ENCODE peak calls at places on chromosomes 16 and 17, in five cellular contexts. D is HCT116, B is neural progenitor cell, N is GM23338, T is PC-3. L is an unnamed sample.

GRCh38 chr17:77944390-77945222 is 13.9 kb upstream of the TNRC6C start:
- DNase-seq in B (no peak), D (no peak), T (no peak), N (no peak), L (no peak)

GRCh38 chr16:56354746-56355145 is 70.6 kb downstream of the AMFR start:
- DNase-seq in B (no peak), N (no peak), D (no peak), T (no peak), L (no peak)

GRCh38 chr17:40557531-40558299 is 7.6 kb downstream of the CCR7 start:
- DNase-seq in N (no peak), D (no peak), T (no peak), B (no peak), L (no peak)

GRCh38 chr16:69709456-69710084 is 16.8 kb downstream of the NQO1 start:
- DNase-seq in N (peak), D (peak), B (peak), T (peak), L (peak)

GRCh38 chr17:28849281-28849680 is 5.5 kb upstream of the ERAL1 start:
- DNase-seq in T (no peak), B (no peak), D (no peak), N (peak), L (no peak)

GRCh38 chr16:73027655-73028220 is 20.2 kb downstream of the ZFHX3 start:
- DNase-seq in D (no peak), T (no peak), N (no peak), B (no peak), L (no peak)

GRCh38 chr17:82795615-82796014 is 43.8 kb downstream of the TBCD start:
- DNase-seq in T (no peak), D (no peak), N (no peak), B (no peak), L (no peak)

GRCh38 chr16:77383606-77384187 is 51.1 kb downstream of the ADAMTS18 start:
- DNase-seq in D (no peak), T (no peak), N (no peak), B (no peak), L (no peak)

GRCh38 chr16:20906225-20906870 is 5.8 kb downstream of the LYRM1 start:
- DNase-seq in D (no peak), B (no peak), N (no peak), T (peak), L (no peak)

GRCh38 chr17:50636804-50637195 is 2.1 kb downstream of the ABCC3 start:
- DNase-seq in B (no peak), D (no peak), T (no peak), N (no peak), L (no peak)

GRCh38 chr16:1199342-1200013 is 25.6 kb downstream of the TPSG1 start:
- DNase-seq in B (no peak), N (no peak), D (no peak), T (no peak), L (no peak)

GRCh38 chr17:45440161-45440859 is 7.6 kb upstream of the ARHGAP27 start:
- DNase-seq in D (no peak), T (peak), B (no peak), N (peak), L (peak)

GRCh38 chr17:8091033-8091687 is 3.6 kb upstream of the ALOX12B start:
- DNase-seq in T (no peak), D (no peak), B (no peak), N (no peak), L (no peak)

GRCh38 chr16:80004113-80004512 is 403.6 kb upstream of the MAF start:
- DNase-seq in N (no peak), T (no peak), B (no peak), D (no peak), L (no peak)

GRCh38 chr16:5056347-5056746 is 9.4 kb downstream of the C16orf89 start:
- DNase-seq in D (peak), B (peak), T (peak), N (peak), L (peak)

GRCh38 chr17:40190197-40191021 is 13.1 kb downstream of the RAPGEFL1 start:
- DNase-seq in N (peak), B (peak), D (no peak), T (peak), L (peak)

GRCh38 chr17:63986842-63987615 is 11.1 kb upstream of the PRR29 start:
- DNase-seq in B (no peak), D (no peak), T (no peak), N (no peak), L (no peak)

GRCh38 chr17:63988741-63989621 is 9.2 kb upstream of the PRR29 start:
- DNase-seq in D (no peak), T (no peak), B (peak), N (peak), L (no peak)

GRCh38 chr17:63987616-63988478 is 10.3 kb upstream of the PRR29 start:
- DNase-seq in N (no peak), B (no peak), T (no peak), D (no peak), L (no peak)

GRCh38 chr17:63991611-63992010 is 6.5 kb upstream of the PRR29 start:
- DNase-seq in N (no peak), D (no peak), B (peak), T (no peak), L (no peak)

GRCh38 chr17:63989622-63990345 is 8.4 kb upstream of the PRR29 start:
- DNase-seq in N (no peak), B (peak), T (no peak), D (no peak), L (no peak)
- TF ChIP-seq EZH2 in N (no peak), B (no peak), T (no peak), D (no peak), L (no peak)

GRCh38 chr17:48025040-48025903 is 12.3 kb downstream of the COPZ2 start:
- DNase-seq in B (peak), D (peak), T (peak), N (peak), L (peak)

GRCh38 chr17:48025904-48026502 is 11.6 kb downstream of the COPZ2 start:
- DNase-seq in B (no peak), T (peak), D (no peak), N (peak), L (no peak)

GRCh38 chr17:48023408-48024148 is 14.0 kb downstream of the COPZ2 start:
- DNase-seq in B (peak), D (peak), N (peak), T (peak), L (peak)

GRCh38 chr17:48022906-48023305 is 14.7 kb downstream of the COPZ2 start:
- DNase-seq in B (no peak), N (no peak), T (peak), D (no peak), L (no peak)

GRCh38 chr17:48024149-48025039 is 13.2 kb downstream of the COPZ2 start:
- DNase-seq in N (peak), D (peak), T (peak), B (peak), L (peak)
- TF ChIP-seq EZH2phosphoT487 in N (no peak), D (no peak), T (no peak), B (peak), L (no peak)

GRCh38 chr17:46851029-46851741 is at the start of gene WNT9B:
- DNase-seq in B (peak), D (no peak), N (peak), T (no peak), L (no peak)
- TF ChIP-seq EZH2 in B (no peak), D (no peak), N (no peak), T (no peak), L (no peak)

GRCh38 chr16:30747331-30747730 is 894 bp upstream of the PHKG2 start:
- DNase-seq in B (no peak), N (no peak), D (no peak), T (peak), L (peak)

GRCh38 chr16:30746638-30747160 is 1.5 kb upstream of the PHKG2 start:
- DNase-seq in N (no peak), D (no peak), B (no peak), T (no peak), L (no peak)

GRCh38 chr16:30747799-30748633 is at the start of gene PHKG2:
- DNase-seq in N (peak), D (peak), T (peak), B (peak), L (peak)

GRCh38 chr16:30750876-30751465 is 2.7 kb downstream of the PHKG2 start:
- DNase-seq in D (no peak), N (no peak), T (no peak), B (no peak), L (no peak)

DNA sequence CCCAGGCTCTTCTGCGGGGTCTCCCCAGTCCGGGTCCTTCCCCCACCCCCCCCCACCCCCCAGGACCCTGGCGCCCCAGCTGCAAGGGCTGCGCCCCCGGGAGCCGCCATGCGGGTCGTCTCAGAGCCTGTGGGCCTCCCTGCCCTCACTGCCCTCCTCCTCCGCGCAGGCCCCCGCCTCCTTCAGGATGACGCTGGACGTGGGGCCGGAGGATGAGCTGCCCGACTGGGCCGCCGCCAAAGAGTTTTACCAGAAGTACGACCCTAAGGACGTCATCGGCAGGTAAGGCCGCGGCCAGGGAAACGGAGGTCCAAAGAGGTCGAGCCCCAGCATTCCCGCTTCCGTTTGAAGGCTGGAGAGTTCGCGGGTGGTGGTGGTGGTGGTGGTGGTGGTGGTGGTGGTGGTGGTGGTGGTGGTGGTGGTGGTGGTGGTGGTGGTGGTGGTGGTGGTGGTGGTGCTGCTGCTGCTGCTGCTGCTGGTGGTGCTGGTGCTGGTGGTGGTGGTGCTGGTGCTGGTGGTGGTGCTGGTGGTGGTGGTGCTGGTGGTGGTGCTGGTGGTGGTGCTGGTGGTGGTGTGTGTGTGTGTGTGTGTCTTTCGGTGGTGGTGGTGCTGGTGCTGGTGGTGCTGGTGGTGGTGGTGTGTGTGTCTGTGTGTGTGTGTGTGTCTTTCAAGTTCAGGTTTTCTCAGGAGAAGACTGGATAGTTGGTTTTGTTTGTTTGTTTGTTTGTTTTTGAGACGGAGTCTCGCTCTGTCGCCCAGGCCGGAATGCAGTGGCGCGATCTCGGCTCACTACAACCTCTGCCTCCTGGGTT is 615 bp downstream of the PHKG2 start:
- DNase-seq in D (no peak), T (peak), N (peak), B (peak), L (peak)
- TF ChIP-seq EZH2phosphoT487 in D (no peak), T (no peak), N (no peak), B (no peak), L (no peak)

DNA sequence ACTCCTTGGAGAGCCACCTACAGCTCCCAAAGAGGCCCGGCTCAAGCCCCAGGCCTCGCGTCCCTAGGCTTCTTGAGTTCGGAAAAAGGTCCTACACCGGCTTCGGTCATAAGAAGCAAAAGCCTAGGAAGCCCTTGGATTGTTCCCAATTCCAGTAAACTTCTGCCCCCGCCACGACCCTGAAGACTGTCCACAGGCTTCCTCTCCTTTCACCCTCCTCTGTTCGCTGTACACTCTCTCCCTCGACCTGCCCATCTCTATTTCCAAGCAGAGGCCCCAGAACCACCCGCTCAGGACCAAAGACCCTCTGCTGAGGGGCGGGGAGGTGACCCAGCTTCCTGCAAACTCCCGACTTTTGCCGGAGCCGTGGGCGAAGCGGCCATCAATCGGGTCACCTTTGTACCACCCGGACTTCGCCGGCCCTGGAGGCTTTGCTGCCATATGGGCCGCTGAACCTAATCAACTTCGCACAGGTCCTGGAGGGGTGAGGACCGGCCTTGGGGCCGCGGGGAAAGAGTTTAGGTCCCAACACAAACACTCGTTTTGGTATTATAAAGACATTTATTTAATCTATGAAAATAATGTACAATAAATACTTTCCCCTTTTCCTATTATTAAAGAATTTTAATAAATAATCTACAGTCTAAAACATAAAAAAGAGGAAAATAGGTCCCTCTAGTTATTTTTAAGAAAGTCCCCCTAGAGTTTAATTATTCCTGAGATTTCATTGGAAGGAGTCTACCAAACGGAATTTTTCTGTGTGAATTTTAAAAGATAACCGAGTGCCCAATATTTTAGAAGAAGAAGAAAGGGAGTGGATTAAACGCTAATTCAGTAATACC is 2.6 kb downstream of the HOXB2 start:
- DNase-seq in D (no peak), B (peak), N (peak), T (no peak), L (no peak)
- TF ChIP-seq EZH2 in D (no peak), B (peak), N (peak), T (no peak), L (no peak)

GRCh38 chr17:61157246-61157887 is 242.3 kb upstream of the TBX2 start:
- DNase-seq in N (no peak), D (no peak), T (no peak), B (no peak), L (no peak)
- TF ChIP-seq EZH2phosphoT487 in N (no peak), D (no peak), T (no peak), B (no peak), L (no peak)

GRCh38 chr16:50467559-50467942 is 80.6 kb upstream of the NKD1 start:
- DNase-seq in D (no peak), N (no peak), T (no peak), B (no peak), L (no peak)
- TF ChIP-seq EZH2 in D (no peak), N (no peak), T (no peak), B (no peak), L (no peak)

GRCh38 chr16:89560413-89561194 is at the start of gene RPL13:
- DNase-seq in N (peak), T (peak), B (peak), D (peak), L (peak)
- TF ChIP-seq EZH2phosphoT487 in N (no peak), T (no peak), B (no peak), D (no peak), L (no peak)

GRCh38 chr16:29315916-29316517 is 90.5 kb downstream of the NPIPB11 start:
- DNase-seq in B (peak), T (peak), N (peak), D (no peak), L (peak)

GRCh38 chr16:29316673-29317237 is 89.8 kb downstream of the NPIPB11 start:
- DNase-seq in T (no peak), B (no peak), D (no peak), N (no peak), L (no peak)

GRCh38 chr16:29317269-29317668 is 89.2 kb downstream of the NPIPB11 start:
- DNase-seq in N (no peak), B (no peak), D (no peak), T (no peak), L (no peak)

GRCh38 chr16:29319726-29320125 is 86.8 kb downstream of the NPIPB11 start:
- DNase-seq in D (no peak), T (no peak), B (no peak), N (no peak), L (no peak)

DNA sequence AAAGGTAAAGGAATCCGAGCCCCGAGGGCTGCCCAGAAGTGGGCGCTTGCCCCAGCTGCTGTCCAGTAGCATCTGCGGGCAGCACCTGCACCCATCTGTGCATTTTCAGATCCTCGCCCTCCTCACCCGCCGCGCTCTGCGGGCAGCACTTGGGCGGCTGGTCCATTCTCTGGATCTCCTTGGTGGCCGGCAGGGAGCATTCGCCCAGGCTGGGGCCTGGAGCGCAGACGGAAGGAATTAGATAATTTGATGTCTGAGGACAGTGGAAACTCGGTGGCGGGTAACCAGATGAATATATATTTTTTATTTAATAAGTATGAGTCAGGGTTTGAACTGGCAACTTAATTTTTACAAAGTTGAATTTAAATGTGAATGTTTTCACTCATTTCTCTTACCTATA is 88.5 kb downstream of the NPIPB11 start:
- DNase-seq in D (no peak), B (no peak), T (no peak), N (no peak), L (peak)
- TF ChIP-seq EZH2 in D (no peak), B (no peak), T (no peak), N (no peak), L (no peak)

GRCh38 chr17:67055041-67055443 is 10.7 kb downstream of the CACNG1 start:
- DNase-seq in B (no peak), D (no peak), N (no peak), T (no peak), L (no peak)

GRCh38 chr17:67058036-67058435 is 13.7 kb downstream of the CACNG1 start:
- DNase-seq in D (no peak), N (no peak), T (no peak), B (no peak), L (no peak)

GRCh38 chr17:67055811-67056745 is 11.7 kb downstream of the CACNG1 start:
- DNase-seq in N (no peak), D (no peak), B (no peak), T (no peak), L (no peak)

GRCh38 chr17:67054608-67055007 is 10.3 kb downstream of the CACNG1 start:
- DNase-seq in D (no peak), T (no peak), N (no peak), B (no peak), L (no peak)

GRCh38 chr17:67056746-67057490 is 12.6 kb downstream of the CACNG1 start:
- DNase-seq in B (no peak), T (no peak), D (no peak), N (no peak), L (peak)
- TF ChIP-seq EZH2phosphoT487 in B (no peak), T (no peak), D (no peak), N (no peak), L (no peak)

L was measured in MM.1S.